ENCODE peak calls at places on chromosomes 5 and 9, in eight cellular contexts. One of them, this sample, is unnamed.

GRCh38 chr5:134223406-134224251 is 2.2 kb downstream of the PPP2CA start:
- DNase-seq in MCF 10A: peak
- DNase-seq in putamen: no peak
- DNase-seq in stimulated activated naive CD8-positive, alpha-beta T cell treated with anti-CD3 and anti-CD28 coated beads, Interleukin-15, amount 100 ng/mL, for 72 hours: no peak
- DNase-seq in upper lobe of left lung: no peak
- DNase-seq in stimulated activated CD8-positive, alpha-beta memory T cell treated with anti-CD3 and anti-CD28 coated beads, Interleukin-15, amount 100 ng/mL, for 1 hour: no peak
- DNase-seq in RPMI7951: peak
- DNase-seq in GM13977: no peak
- DNase-seq in this sample: peak

GRCh38 chr9:131739988-131740648 is at the start of gene RAPGEF1:
- DNase-seq in upper lobe of left lung: peak
- DNase-seq in RPMI7951: peak
- DNase-seq in stimulated activated CD8-positive, alpha-beta memory T cell treated with anti-CD3 and anti-CD28 coated beads, Interleukin-15, amount 100 ng/mL, for 1 hour: peak
- DNase-seq in stimulated activated naive CD8-positive, alpha-beta T cell treated with anti-CD3 and anti-CD28 coated beads, Interleukin-15, amount 100 ng/mL, for 72 hours: peak
- DNase-seq in putamen: no peak
- DNase-seq in MCF 10A: peak
- DNase-seq in GM13977: peak
- DNase-seq in this sample: no peak

GRCh38 chr5:150021491-150022162 is 21.1 kb downstream of the HMGXB3 start:
- DNase-seq in MCF 10A: peak
- DNase-seq in putamen: peak
- DNase-seq in RPMI7951: peak
- DNase-seq in stimulated activated naive CD8-positive, alpha-beta T cell treated with anti-CD3 and anti-CD28 coated beads, Interleukin-15, amount 100 ng/mL, for 72 hours: no peak
- DNase-seq in stimulated activated CD8-positive, alpha-beta memory T cell treated with anti-CD3 and anti-CD28 coated beads, Interleukin-15, amount 100 ng/mL, for 1 hour: no peak
- DNase-seq in upper lobe of left lung: peak
- DNase-seq in GM13977: no peak
- DNase-seq in this sample: no peak

GRCh38 chr9:26524225-26524624 is 368.4 kb downstream of the CAAP1 start:
- DNase-seq in stimulated activated naive CD8-positive, alpha-beta T cell treated with anti-CD3 and anti-CD28 coated beads, Interleukin-15, amount 100 ng/mL, for 72 hours: no peak
- DNase-seq in GM13977: no peak
- DNase-seq in stimulated activated CD8-positive, alpha-beta memory T cell treated with anti-CD3 and anti-CD28 coated beads, Interleukin-15, amount 100 ng/mL, for 1 hour: no peak
- DNase-seq in MCF 10A: no peak
- DNase-seq in upper lobe of left lung: no peak
- DNase-seq in putamen: peak
- DNase-seq in RPMI7951: no peak
- DNase-seq in this sample: no peak

GRCh38 chr9:109908459-109909390 is 128.7 kb downstream of the PALM2AKAP2 start:
- DNase-seq in putamen: no peak
- DNase-seq in RPMI7951: no peak
- DNase-seq in stimulated activated naive CD8-positive, alpha-beta T cell treated with anti-CD3 and anti-CD28 coated beads, Interleukin-15, amount 100 ng/mL, for 72 hours: no peak
- DNase-seq in GM13977: no peak
- DNase-seq in stimulated activated CD8-positive, alpha-beta memory T cell treated with anti-CD3 and anti-CD28 coated beads, Interleukin-15, amount 100 ng/mL, for 1 hour: no peak
- DNase-seq in upper lobe of left lung: no peak
- DNase-seq in MCF 10A: no peak
- DNase-seq in this sample: no peak

GRCh38 chr9:92294297-92294676 is 790 bp upstream of the IARS1 start:
- DNase-seq in stimulated activated CD8-positive, alpha-beta memory T cell treated with anti-CD3 and anti-CD28 coated beads, Interleukin-15, amount 100 ng/mL, for 1 hour: no peak
- DNase-seq in RPMI7951: peak
- DNase-seq in putamen: no peak
- DNase-seq in MCF 10A: peak
- DNase-seq in upper lobe of left lung: no peak
- DNase-seq in GM13977: no peak
- DNase-seq in stimulated activated naive CD8-positive, alpha-beta T cell treated with anti-CD3 and anti-CD28 coated beads, Interleukin-15, amount 100 ng/mL, for 72 hours: peak
- DNase-seq in this sample: no peak

GRCh38 chr5:65482280-65482726 is 583 bp upstream of the ADAMTS6 start:
- DNase-seq in MCF 10A: peak
- DNase-seq in stimulated activated naive CD8-positive, alpha-beta T cell treated with anti-CD3 and anti-CD28 coated beads, Interleukin-15, amount 100 ng/mL, for 72 hours: no peak
- DNase-seq in RPMI7951: peak
- DNase-seq in putamen: peak
- DNase-seq in stimulated activated CD8-positive, alpha-beta memory T cell treated with anti-CD3 and anti-CD28 coated beads, Interleukin-15, amount 100 ng/mL, for 1 hour: no peak
- DNase-seq in GM13977: no peak
- DNase-seq in upper lobe of left lung: no peak
- DNase-seq in this sample: no peak

GRCh38 chr9:13163287-13163686 is 116.2 kb downstream of the MPDZ start:
- DNase-seq in stimulated activated CD8-positive, alpha-beta memory T cell treated with anti-CD3 and anti-CD28 coated beads, Interleukin-15, amount 100 ng/mL, for 1 hour: no peak
- DNase-seq in upper lobe of left lung: no peak
- DNase-seq in MCF 10A: no peak
- DNase-seq in GM13977: no peak
- DNase-seq in stimulated activated naive CD8-positive, alpha-beta T cell treated with anti-CD3 and anti-CD28 coated beads, Interleukin-15, amount 100 ng/mL, for 72 hours: no peak
- DNase-seq in RPMI7951: no peak
- DNase-seq in putamen: no peak
- DNase-seq in this sample: no peak

GRCh38 chr9:38177680-38178079 is 108.7 kb upstream of the SHB start:
- DNase-seq in putamen: no peak
- DNase-seq in stimulated activated naive CD8-positive, alpha-beta T cell treated with anti-CD3 and anti-CD28 coated beads, Interleukin-15, amount 100 ng/mL, for 72 hours: no peak
- DNase-seq in MCF 10A: no peak
- DNase-seq in stimulated activated CD8-positive, alpha-beta memory T cell treated with anti-CD3 and anti-CD28 coated beads, Interleukin-15, amount 100 ng/mL, for 1 hour: no peak
- DNase-seq in RPMI7951: no peak
- DNase-seq in GM13977: no peak
- DNase-seq in upper lobe of left lung: no peak
- DNase-seq in this sample: no peak

GRCh38 chr9:20125721-20126120 is 336.9 kb upstream of the SLC24A2 start:
- DNase-seq in upper lobe of left lung: no peak
- DNase-seq in MCF 10A: no peak
- DNase-seq in putamen: no peak
- DNase-seq in RPMI7951: no peak
- DNase-seq in GM13977: no peak
- DNase-seq in stimulated activated CD8-positive, alpha-beta memory T cell treated with anti-CD3 and anti-CD28 coated beads, Interleukin-15, amount 100 ng/mL, for 1 hour: no peak
- DNase-seq in stimulated activated naive CD8-positive, alpha-beta T cell treated with anti-CD3 and anti-CD28 coated beads, Interleukin-15, amount 100 ng/mL, for 72 hours: no peak
- DNase-seq in this sample: no peak

GRCh38 chr9:121568541-121569265 is 69.1 kb upstream of the GGTA1 start:
- DNase-seq in stimulated activated naive CD8-positive, alpha-beta T cell treated with anti-CD3 and anti-CD28 coated beads, Interleukin-15, amount 100 ng/mL, for 72 hours: no peak
- DNase-seq in stimulated activated CD8-positive, alpha-beta memory T cell treated with anti-CD3 and anti-CD28 coated beads, Interleukin-15, amount 100 ng/mL, for 1 hour: no peak
- DNase-seq in putamen: no peak
- DNase-seq in upper lobe of left lung: no peak
- DNase-seq in RPMI7951: peak
- DNase-seq in GM13977: no peak
- DNase-seq in MCF 10A: peak
- DNase-seq in this sample: no peak

GRCh38 chr5:9063615-9064245 is 482.1 kb downstream of the SEMA5A start:
- DNase-seq in upper lobe of left lung: no peak
- DNase-seq in stimulated activated CD8-positive, alpha-beta memory T cell treated with anti-CD3 and anti-CD28 coated beads, Interleukin-15, amount 100 ng/mL, for 1 hour: no peak
- DNase-seq in MCF 10A: no peak
- DNase-seq in putamen: no peak
- DNase-seq in RPMI7951: no peak
- DNase-seq in GM13977: no peak
- DNase-seq in stimulated activated naive CD8-positive, alpha-beta T cell treated with anti-CD3 and anti-CD28 coated beads, Interleukin-15, amount 100 ng/mL, for 72 hours: no peak
- DNase-seq in this sample: no peak

GRCh38 chr9:129348890-129349570 is 171.0 kb upstream of the IER5L start:
- DNase-seq in GM13977: no peak
- DNase-seq in putamen: no peak
- DNase-seq in stimulated activated naive CD8-positive, alpha-beta T cell treated with anti-CD3 and anti-CD28 coated beads, Interleukin-15, amount 100 ng/mL, for 72 hours: no peak
- DNase-seq in stimulated activated CD8-positive, alpha-beta memory T cell treated with anti-CD3 and anti-CD28 coated beads, Interleukin-15, amount 100 ng/mL, for 1 hour: no peak
- DNase-seq in MCF 10A: no peak
- DNase-seq in RPMI7951: no peak
- DNase-seq in upper lobe of left lung: no peak
- DNase-seq in this sample: no peak

GRCh38 chr5:138077064-138077696 is 6.7 kb upstream of the WNT8A start:
- DNase-seq in RPMI7951: peak
- DNase-seq in GM13977: peak
- DNase-seq in MCF 10A: peak
- DNase-seq in stimulated activated naive CD8-positive, alpha-beta T cell treated with anti-CD3 and anti-CD28 coated beads, Interleukin-15, amount 100 ng/mL, for 72 hours: peak
- DNase-seq in putamen: peak
- DNase-seq in upper lobe of left lung: no peak
- DNase-seq in stimulated activated CD8-positive, alpha-beta memory T cell treated with anti-CD3 and anti-CD28 coated beads, Interleukin-15, amount 100 ng/mL, for 1 hour: peak
- DNase-seq in this sample: peak

GRCh38 chr9:85715587-85715986 is 26.2 kb downstream of the AGTPBP1 start:
- DNase-seq in RPMI7951: no peak
- DNase-seq in stimulated activated CD8-positive, alpha-beta memory T cell treated with anti-CD3 and anti-CD28 coated beads, Interleukin-15, amount 100 ng/mL, for 1 hour: no peak
- DNase-seq in GM13977: no peak
- DNase-seq in MCF 10A: peak
- DNase-seq in putamen: peak
- DNase-seq in upper lobe of left lung: no peak
- DNase-seq in stimulated activated naive CD8-positive, alpha-beta T cell treated with anti-CD3 and anti-CD28 coated beads, Interleukin-15, amount 100 ng/mL, for 72 hours: no peak
- DNase-seq in this sample: no peak

GRCh38 chr9:137147091-137147792 is 8.3 kb downstream of the GRIN1 start:
- DNase-seq in GM13977: no peak
- DNase-seq in RPMI7951: no peak
- DNase-seq in stimulated activated naive CD8-positive, alpha-beta T cell treated with anti-CD3 and anti-CD28 coated beads, Interleukin-15, amount 100 ng/mL, for 72 hours: no peak
- DNase-seq in MCF 10A: no peak
- DNase-seq in stimulated activated CD8-positive, alpha-beta memory T cell treated with anti-CD3 and anti-CD28 coated beads, Interleukin-15, amount 100 ng/mL, for 1 hour: no peak
- DNase-seq in upper lobe of left lung: peak
- DNase-seq in putamen: no peak
- DNase-seq in this sample: no peak

GRCh38 chr5:81194633-81195333 is 38.3 kb upstream of the CKMT2 start:
- DNase-seq in upper lobe of left lung: peak
- DNase-seq in stimulated activated CD8-positive, alpha-beta memory T cell treated with anti-CD3 and anti-CD28 coated beads, Interleukin-15, amount 100 ng/mL, for 1 hour: peak
- DNase-seq in stimulated activated naive CD8-positive, alpha-beta T cell treated with anti-CD3 and anti-CD28 coated beads, Interleukin-15, amount 100 ng/mL, for 72 hours: peak
- DNase-seq in putamen: peak
- DNase-seq in GM13977: peak
- DNase-seq in RPMI7951: peak
- DNase-seq in MCF 10A: peak
- DNase-seq in this sample: peak

GRCh38 chr5:57715296-57715695 is 232.7 kb upstream of the ACTBL2 start:
- DNase-seq in stimulated activated naive CD8-positive, alpha-beta T cell treated with anti-CD3 and anti-CD28 coated beads, Interleukin-15, amount 100 ng/mL, for 72 hours: no peak
- DNase-seq in putamen: no peak
- DNase-seq in MCF 10A: no peak
- DNase-seq in GM13977: no peak
- DNase-seq in stimulated activated CD8-positive, alpha-beta memory T cell treated with anti-CD3 and anti-CD28 coated beads, Interleukin-15, amount 100 ng/mL, for 1 hour: no peak
- DNase-seq in upper lobe of left lung: no peak
- DNase-seq in RPMI7951: no peak
- DNase-seq in this sample: no peak

GRCh38 chr5:17187401-17187800 is 30.0 kb upstream of the BASP1 start:
- DNase-seq in MCF 10A: peak
- DNase-seq in RPMI7951: peak
- DNase-seq in GM13977: no peak
- DNase-seq in stimulated activated naive CD8-positive, alpha-beta T cell treated with anti-CD3 and anti-CD28 coated beads, Interleukin-15, amount 100 ng/mL, for 72 hours: no peak
- DNase-seq in putamen: no peak
- DNase-seq in upper lobe of left lung: no peak
- DNase-seq in stimulated activated CD8-positive, alpha-beta memory T cell treated with anti-CD3 and anti-CD28 coated beads, Interleukin-15, amount 100 ng/mL, for 1 hour: no peak
- DNase-seq in this sample: no peak

GRCh38 chr5:21895766-21896165 is 957.4 kb downstream of the CDH12 start:
- DNase-seq in stimulated activated naive CD8-positive, alpha-beta T cell treated with anti-CD3 and anti-CD28 coated beads, Interleukin-15, amount 100 ng/mL, for 72 hours: no peak
- DNase-seq in putamen: no peak
- DNase-seq in RPMI7951: no peak
- DNase-seq in GM13977: no peak
- DNase-seq in upper lobe of left lung: no peak
- DNase-seq in MCF 10A: no peak
- DNase-seq in stimulated activated CD8-positive, alpha-beta memory T cell treated with anti-CD3 and anti-CD28 coated beads, Interleukin-15, amount 100 ng/mL, for 1 hour: no peak
- DNase-seq in this sample: no peak

GRCh38 chr9:108057421-108058136 is 568.0 kb upstream of the KLF4 start:
- DNase-seq in putamen: no peak
- DNase-seq in stimulated activated CD8-positive, alpha-beta memory T cell treated with anti-CD3 and anti-CD28 coated beads, Interleukin-15, amount 100 ng/mL, for 1 hour: no peak
- DNase-seq in RPMI7951: peak
- DNase-seq in GM13977: no peak
- DNase-seq in stimulated activated naive CD8-positive, alpha-beta T cell treated with anti-CD3 and anti-CD28 coated beads, Interleukin-15, amount 100 ng/mL, for 72 hours: no peak
- DNase-seq in MCF 10A: peak
- DNase-seq in upper lobe of left lung: no peak
- DNase-seq in this sample: peak

GRCh38 chr5:135154197-135154596 is 120.2 kb upstream of the PITX1 start:
- DNase-seq in stimulated activated naive CD8-positive, alpha-beta T cell treated with anti-CD3 and anti-CD28 coated beads, Interleukin-15, amount 100 ng/mL, for 72 hours: no peak
- DNase-seq in MCF 10A: peak
- DNase-seq in stimulated activated CD8-positive, alpha-beta memory T cell treated with anti-CD3 and anti-CD28 coated beads, Interleukin-15, amount 100 ng/mL, for 1 hour: no peak
- DNase-seq in putamen: no peak
- DNase-seq in GM13977: no peak
- DNase-seq in RPMI7951: no peak
- DNase-seq in upper lobe of left lung: no peak
- DNase-seq in this sample: no peak

GRCh38 chr9:136085815-136086212 is 9.3 kb downstream of the NACC2 start:
- DNase-seq in RPMI7951: no peak
- DNase-seq in upper lobe of left lung: peak
- DNase-seq in MCF 10A: no peak
- DNase-seq in stimulated activated CD8-positive, alpha-beta memory T cell treated with anti-CD3 and anti-CD28 coated beads, Interleukin-15, amount 100 ng/mL, for 1 hour: no peak
- DNase-seq in putamen: peak
- DNase-seq in stimulated activated naive CD8-positive, alpha-beta T cell treated with anti-CD3 and anti-CD28 coated beads, Interleukin-15, amount 100 ng/mL, for 72 hours: no peak
- DNase-seq in GM13977: no peak
- DNase-seq in this sample: no peak

GRCh38 chr5:176593273-176593869 is 16.6 kb downstream of the GPRIN1 start:
- DNase-seq in upper lobe of left lung: no peak
- DNase-seq in stimulated activated naive CD8-positive, alpha-beta T cell treated with anti-CD3 and anti-CD28 coated beads, Interleukin-15, amount 100 ng/mL, for 72 hours: no peak
- DNase-seq in RPMI7951: no peak
- DNase-seq in GM13977: no peak
- DNase-seq in stimulated activated CD8-positive, alpha-beta memory T cell treated with anti-CD3 and anti-CD28 coated beads, Interleukin-15, amount 100 ng/mL, for 1 hour: no peak
- DNase-seq in putamen: no peak
- DNase-seq in MCF 10A: no peak
- DNase-seq in this sample: no peak

GRCh38 chr9:68991457-68991856 is 22.5 kb downstream of the PRKACG start:
- DNase-seq in putamen: no peak
- DNase-seq in RPMI7951: no peak
- DNase-seq in upper lobe of left lung: no peak
- DNase-seq in GM13977: no peak
- DNase-seq in stimulated activated naive CD8-positive, alpha-beta T cell treated with anti-CD3 and anti-CD28 coated beads, Interleukin-15, amount 100 ng/mL, for 72 hours: no peak
- DNase-seq in MCF 10A: no peak
- DNase-seq in stimulated activated CD8-positive, alpha-beta memory T cell treated with anti-CD3 and anti-CD28 coated beads, Interleukin-15, amount 100 ng/mL, for 1 hour: no peak
- DNase-seq in this sample: no peak

GRCh38 chr5:17763301-17763700 is 129.0 kb downstream of the TAF11L14 start:
- DNase-seq in GM13977: no peak
- DNase-seq in stimulated activated CD8-positive, alpha-beta memory T cell treated with anti-CD3 and anti-CD28 coated beads, Interleukin-15, amount 100 ng/mL, for 1 hour: no peak
- DNase-seq in MCF 10A: no peak
- DNase-seq in stimulated activated naive CD8-positive, alpha-beta T cell treated with anti-CD3 and anti-CD28 coated beads, Interleukin-15, amount 100 ng/mL, for 72 hours: no peak
- DNase-seq in upper lobe of left lung: no peak
- DNase-seq in putamen: no peak
- DNase-seq in RPMI7951: no peak
- DNase-seq in this sample: no peak

GRCh38 chr9:100498592-100498991 is 25.6 kb downstream of the TMEFF1 start:
- DNase-seq in stimulated activated naive CD8-positive, alpha-beta T cell treated with anti-CD3 and anti-CD28 coated beads, Interleukin-15, amount 100 ng/mL, for 72 hours: no peak
- DNase-seq in GM13977: no peak
- DNase-seq in RPMI7951: peak
- DNase-seq in upper lobe of left lung: no peak
- DNase-seq in putamen: no peak
- DNase-seq in MCF 10A: peak
- DNase-seq in stimulated activated CD8-positive, alpha-beta memory T cell treated with anti-CD3 and anti-CD28 coated beads, Interleukin-15, amount 100 ng/mL, for 1 hour: no peak
- DNase-seq in this sample: peak

GRCh38 chr9:86946712-86947145 is 577 bp downstream of the GAS1 start:
- DNase-seq in putamen: no peak
- DNase-seq in stimulated activated naive CD8-positive, alpha-beta T cell treated with anti-CD3 and anti-CD28 coated beads, Interleukin-15, amount 100 ng/mL, for 72 hours: peak
- DNase-seq in upper lobe of left lung: no peak
- DNase-seq in stimulated activated CD8-positive, alpha-beta memory T cell treated with anti-CD3 and anti-CD28 coated beads, Interleukin-15, amount 100 ng/mL, for 1 hour: no peak
- DNase-seq in RPMI7951: no peak
- DNase-seq in GM13977: peak
- DNase-seq in MCF 10A: peak
- DNase-seq in this sample: peak

GRCh38 chr5:17374973-17375844 is 122.8 kb upstream of the TAF11L2 start:
- DNase-seq in putamen: no peak
- DNase-seq in stimulated activated CD8-positive, alpha-beta memory T cell treated with anti-CD3 and anti-CD28 coated beads, Interleukin-15, amount 100 ng/mL, for 1 hour: no peak
- DNase-seq in stimulated activated naive CD8-positive, alpha-beta T cell treated with anti-CD3 and anti-CD28 coated beads, Interleukin-15, amount 100 ng/mL, for 72 hours: no peak
- DNase-seq in upper lobe of left lung: no peak
- DNase-seq in RPMI7951: no peak
- DNase-seq in MCF 10A: peak
- DNase-seq in GM13977: no peak
- DNase-seq in this sample: peak

GRCh38 chr5:61620660-61621650 is 288.9 kb downstream of the ZSWIM6 start:
- DNase-seq in stimulated activated CD8-positive, alpha-beta memory T cell treated with anti-CD3 and anti-CD28 coated beads, Interleukin-15, amount 100 ng/mL, for 1 hour: no peak
- DNase-seq in putamen: peak
- DNase-seq in MCF 10A: no peak
- DNase-seq in RPMI7951: peak
- DNase-seq in GM13977: no peak
- DNase-seq in stimulated activated naive CD8-positive, alpha-beta T cell treated with anti-CD3 and anti-CD28 coated beads, Interleukin-15, amount 100 ng/mL, for 72 hours: no peak
- DNase-seq in upper lobe of left lung: peak
- DNase-seq in this sample: peak

GRCh38 chr5:176883700-176884570 is 15.2 kb downstream of the HK3 start:
- DNase-seq in upper lobe of left lung: no peak
- DNase-seq in stimulated activated CD8-positive, alpha-beta memory T cell treated with anti-CD3 and anti-CD28 coated beads, Interleukin-15, amount 100 ng/mL, for 1 hour: no peak
- DNase-seq in RPMI7951: no peak
- DNase-seq in MCF 10A: no peak
- DNase-seq in stimulated activated naive CD8-positive, alpha-beta T cell treated with anti-CD3 and anti-CD28 coated beads, Interleukin-15, amount 100 ng/mL, for 72 hours: no peak
- DNase-seq in putamen: no peak
- DNase-seq in GM13977: no peak
- DNase-seq in this sample: no peak

GRCh38 chr9:130756460-130757152 is 63.0 kb downstream of the EXOSC2 start:
- DNase-seq in MCF 10A: no peak
- DNase-seq in GM13977: no peak
- DNase-seq in stimulated activated CD8-positive, alpha-beta memory T cell treated with anti-CD3 and anti-CD28 coated beads, Interleukin-15, amount 100 ng/mL, for 1 hour: no peak
- DNase-seq in RPMI7951: no peak
- DNase-seq in stimulated activated naive CD8-positive, alpha-beta T cell treated with anti-CD3 and anti-CD28 coated beads, Interleukin-15, amount 100 ng/mL, for 72 hours: no peak
- DNase-seq in upper lobe of left lung: no peak
- DNase-seq in putamen: no peak
- DNase-seq in this sample: no peak

GRCh38 chr5:141969783-141970741 is 1.2 kb downstream of the RNF14 start:
- DNase-seq in upper lobe of left lung: no peak
- DNase-seq in putamen: no peak
- DNase-seq in RPMI7951: peak
- DNase-seq in stimulated activated naive CD8-positive, alpha-beta T cell treated with anti-CD3 and anti-CD28 coated beads, Interleukin-15, amount 100 ng/mL, for 72 hours: no peak
- DNase-seq in stimulated activated CD8-positive, alpha-beta memory T cell treated with anti-CD3 and anti-CD28 coated beads, Interleukin-15, amount 100 ng/mL, for 1 hour: no peak
- DNase-seq in MCF 10A: peak
- DNase-seq in GM13977: peak
- DNase-seq in this sample: peak